ENCODE peak calls at places on chromosomes 16 and 17, in nine cellular contexts. One of them, this sample, is unnamed.
A peak's percentile ranks its signal among the peaks of the same experiment; 100 is the strongest.

GRCh38 chr16:1494711-1495110 is 1.6 kb downstream of the TELO2 start:
- DNase-seq in lower leg skin: no peak
- DNase-seq in hepatocyte: no peak
- DNase-seq in MM.1S: no peak
- DNase-seq in thoracic aorta: no peak
- DNase-seq in heart left ventricle: peak; percentile 79
- DNase-seq in astrocyte of the spinal cord: no peak
- DNase-seq in GM12865: no peak
- DNase-seq in HCT116: no peak
- DNase-seq in this sample: no peak

GRCh38 chr16:9738690-9739089 is 443.5 kb downstream of the GRIN2A start:
- DNase-seq in lower leg skin: no peak
- DNase-seq in hepatocyte: no peak
- DNase-seq in MM.1S: no peak
- DNase-seq in thoracic aorta: no peak
- DNase-seq in heart left ventricle: no peak
- DNase-seq in astrocyte of the spinal cord: no peak
- DNase-seq in GM12865: no peak
- DNase-seq in HCT116: no peak
- DNase-seq in this sample: no peak

GRCh38 chr16:867421-868385 is 67.2 kb upstream of the GNG13 start:
- DNase-seq in lower leg skin: no peak
- DNase-seq in hepatocyte: no peak
- DNase-seq in MM.1S: no peak
- DNase-seq in thoracic aorta: no peak
- DNase-seq in heart left ventricle: peak; percentile 18
- DNase-seq in astrocyte of the spinal cord: no peak
- DNase-seq in GM12865: no peak
- DNase-seq in HCT116: no peak
- DNase-seq in this sample: no peak

GRCh38 chr16:81728435-81728834 is 50.7 kb upstream of the PLCG2 start:
- DNase-seq in lower leg skin: no peak
- DNase-seq in hepatocyte: no peak
- DNase-seq in MM.1S: no peak
- DNase-seq in thoracic aorta: no peak
- DNase-seq in heart left ventricle: no peak
- DNase-seq in astrocyte of the spinal cord: no peak
- DNase-seq in GM12865: no peak
- DNase-seq in HCT116: no peak
- DNase-seq in this sample: no peak

GRCh38 chr17:83180264-83180995 is 101.0 kb downstream of the METRNL start:
- DNase-seq in lower leg skin: peak; percentile 10
- DNase-seq in hepatocyte: peak; percentile 2
- DNase-seq in MM.1S: no peak
- DNase-seq in thoracic aorta: no peak
- DNase-seq in heart left ventricle: no peak
- DNase-seq in astrocyte of the spinal cord: no peak
- DNase-seq in GM12865: no peak
- DNase-seq in HCT116: no peak
- DNase-seq in this sample: no peak

GRCh38 chr17:77373298-77374169 is 232.8 kb downstream of the SEC14L1 start:
- DNase-seq in lower leg skin: no peak
- DNase-seq in hepatocyte: peak; percentile 71
- DNase-seq in MM.1S: no peak
- DNase-seq in thoracic aorta: no peak
- DNase-seq in heart left ventricle: no peak
- DNase-seq in astrocyte of the spinal cord: no peak
- DNase-seq in GM12865: no peak
- DNase-seq in HCT116: no peak
- DNase-seq in this sample: no peak

GRCh38 chr17:82963104-82963950 is 116.1 kb upstream of the METRNL start:
- DNase-seq in lower leg skin: peak; percentile 70
- DNase-seq in hepatocyte: peak; percentile 90
- DNase-seq in MM.1S: no peak
- DNase-seq in thoracic aorta: peak; percentile 45
- DNase-seq in heart left ventricle: peak; percentile 86
- DNase-seq in astrocyte of the spinal cord: peak; percentile 78
- DNase-seq in GM12865: peak; percentile 58
- DNase-seq in HCT116: no peak
- DNase-seq in this sample: no peak

GRCh38 chr17:57989011-57989345 is 924 bp upstream of the VEZF1 start:
- DNase-seq in lower leg skin: no peak
- DNase-seq in hepatocyte: peak; percentile 68
- DNase-seq in MM.1S: peak; percentile 39
- DNase-seq in thoracic aorta: no peak
- DNase-seq in heart left ventricle: peak; percentile 64
- DNase-seq in astrocyte of the spinal cord: peak; percentile 36
- DNase-seq in GM12865: no peak
- DNase-seq in HCT116: peak; percentile 64
- DNase-seq in this sample: no peak

GRCh38 chr17:64178011-64178825 is 48.3 kb upstream of the ERN1 start:
- DNase-seq in lower leg skin: no peak
- DNase-seq in hepatocyte: peak; percentile 41
- DNase-seq in MM.1S: no peak
- DNase-seq in thoracic aorta: no peak
- DNase-seq in heart left ventricle: no peak
- DNase-seq in astrocyte of the spinal cord: no peak
- DNase-seq in GM12865: no peak
- DNase-seq in HCT116: no peak
- DNase-seq in this sample: no peak

GRCh38 chr16:69494993-69495392 is 70.6 kb downstream of the CYB5B start:
- DNase-seq in lower leg skin: no peak
- DNase-seq in hepatocyte: no peak
- DNase-seq in MM.1S: no peak
- DNase-seq in thoracic aorta: no peak
- DNase-seq in heart left ventricle: no peak
- DNase-seq in astrocyte of the spinal cord: no peak
- DNase-seq in GM12865: peak; percentile 49
- DNase-seq in HCT116: peak; percentile 44
- DNase-seq in this sample: no peak
- TF ChIP-seq CTCF in lower leg skin: no peak
- TF ChIP-seq CTCF in hepatocyte: no peak
- TF ChIP-seq CTCF in MM.1S: peak; percentile 29
- TF ChIP-seq CTCF in thoracic aorta: no peak
- TF ChIP-seq CTCF in heart left ventricle: no peak
- TF ChIP-seq CTCF in astrocyte of the spinal cord: peak; percentile 36
- TF ChIP-seq CTCF in GM12865: peak; percentile 39
- TF ChIP-seq CTCF in HCT116: peak; percentile 15
- TF ChIP-seq CTCF in this sample: no peak

GRCh38 chr17:75288784-75289121 is 480 bp downstream of the SLC25A19 start:
- DNase-seq in lower leg skin: no peak
- DNase-seq in hepatocyte: no peak
- DNase-seq in MM.1S: peak; percentile 84
- DNase-seq in thoracic aorta: no peak
- DNase-seq in heart left ventricle: no peak
- DNase-seq in astrocyte of the spinal cord: no peak
- DNase-seq in GM12865: peak; percentile 73
- DNase-seq in HCT116: no peak
- DNase-seq in this sample: no peak

GRCh38 chr17:75289122-75289831 is at the start of gene SLC25A19:
- DNase-seq in lower leg skin: peak; percentile 98
- DNase-seq in hepatocyte: peak; percentile 98
- DNase-seq in MM.1S: peak; percentile 99
- DNase-seq in thoracic aorta: peak; percentile 94
- DNase-seq in heart left ventricle: peak; percentile 99
- DNase-seq in astrocyte of the spinal cord: peak; percentile 99
- DNase-seq in GM12865: peak; percentile 100
- DNase-seq in HCT116: peak; percentile 99
- DNase-seq in this sample: peak; percentile 96

GRCh38 chr17:75288359-75288758 is 874 bp downstream of the SLC25A19 start:
- DNase-seq in lower leg skin: no peak
- DNase-seq in hepatocyte: no peak
- DNase-seq in MM.1S: no peak
- DNase-seq in thoracic aorta: no peak
- DNase-seq in heart left ventricle: no peak
- DNase-seq in astrocyte of the spinal cord: no peak
- DNase-seq in GM12865: no peak
- DNase-seq in HCT116: no peak
- DNase-seq in this sample: no peak

GRCh38 chr17:75287221-75287620 is 2.0 kb downstream of the SLC25A19 start:
- DNase-seq in lower leg skin: no peak
- DNase-seq in hepatocyte: no peak
- DNase-seq in MM.1S: no peak
- DNase-seq in thoracic aorta: no peak
- DNase-seq in heart left ventricle: no peak
- DNase-seq in astrocyte of the spinal cord: no peak
- DNase-seq in GM12865: no peak
- DNase-seq in HCT116: no peak
- DNase-seq in this sample: no peak

DNA sequence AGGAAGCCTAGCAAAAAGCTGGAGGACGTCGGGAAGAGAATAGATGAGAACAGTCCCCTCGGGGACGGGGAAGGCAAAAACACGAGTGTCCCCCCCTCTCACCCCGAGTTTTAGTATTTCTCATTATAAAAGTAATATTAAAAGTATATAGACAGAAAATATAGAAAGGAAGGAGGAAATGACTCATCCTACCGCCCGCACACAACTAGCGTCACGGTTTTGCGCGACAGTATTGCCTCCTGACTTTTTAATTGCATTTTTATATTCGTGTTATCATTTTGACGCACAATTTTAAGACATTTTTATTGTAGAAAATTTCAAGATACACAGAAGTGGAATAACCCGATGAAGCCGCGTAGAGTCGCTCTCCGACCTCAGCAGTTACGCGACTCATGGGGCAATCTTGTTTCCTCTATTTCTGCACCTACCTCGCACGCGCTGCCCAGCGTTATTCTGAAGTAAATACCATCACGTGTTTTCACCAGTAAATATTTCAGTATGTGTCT is 652 bp upstream of the SLC25A19 start:
- DNase-seq in lower leg skin: peak; percentile 55
- DNase-seq in hepatocyte: peak; percentile 62
- DNase-seq in MM.1S: peak; percentile 70
- DNase-seq in thoracic aorta: no peak
- DNase-seq in heart left ventricle: no peak
- DNase-seq in astrocyte of the spinal cord: peak; percentile 68
- DNase-seq in GM12865: peak; percentile 90
- DNase-seq in HCT116: no peak
- DNase-seq in this sample: no peak
- TF ChIP-seq CTCF in lower leg skin: no peak
- TF ChIP-seq CTCF in hepatocyte: peak; percentile 44
- TF ChIP-seq CTCF in MM.1S: peak; percentile 28
- TF ChIP-seq CTCF in thoracic aorta: no peak
- TF ChIP-seq CTCF in heart left ventricle: peak; percentile 11
- TF ChIP-seq CTCF in astrocyte of the spinal cord: no peak
- TF ChIP-seq CTCF in GM12865: peak; percentile 52
- TF ChIP-seq CTCF in HCT116: no peak
- TF ChIP-seq CTCF in this sample: peak; percentile 31

DNA sequence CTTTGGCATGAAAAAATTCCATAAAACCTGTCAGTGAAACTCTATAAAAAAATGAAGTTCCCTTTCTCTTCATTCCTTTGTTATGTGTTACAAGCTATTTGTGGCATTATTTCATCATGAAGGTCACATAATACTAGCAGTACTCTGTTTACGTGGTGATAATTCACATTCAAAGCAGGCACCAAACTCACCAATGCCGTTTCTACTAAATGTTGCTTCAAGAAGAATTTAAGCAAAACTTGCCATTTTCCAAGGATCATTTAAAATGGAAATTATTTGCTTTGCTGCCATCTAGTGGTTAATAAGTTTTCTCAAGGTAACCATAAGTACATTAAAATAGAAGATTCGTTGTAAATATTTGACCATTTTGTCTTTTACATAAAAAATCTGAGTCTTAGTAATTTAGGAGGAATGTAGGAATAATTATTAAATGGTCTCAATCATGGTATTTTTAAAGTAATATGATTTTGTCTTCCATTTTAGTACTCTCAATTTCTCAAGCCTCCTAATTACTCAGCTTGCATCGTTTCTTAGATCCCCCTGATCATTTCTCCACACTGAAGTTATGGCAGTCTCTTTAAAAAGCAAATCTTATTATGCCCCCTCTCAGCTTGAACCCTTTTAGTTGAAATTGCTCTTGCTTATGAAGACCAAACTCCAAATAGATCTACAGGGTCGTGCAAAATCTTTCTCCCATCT is 80.8 kb downstream of the OMG start:
- DNase-seq in lower leg skin: no peak
- DNase-seq in hepatocyte: peak; percentile 71
- DNase-seq in MM.1S: peak; percentile 69
- DNase-seq in thoracic aorta: no peak
- DNase-seq in heart left ventricle: no peak
- DNase-seq in astrocyte of the spinal cord: peak; percentile 82
- DNase-seq in GM12865: peak; percentile 51
- DNase-seq in HCT116: peak; percentile 19
- DNase-seq in this sample: no peak
- TF ChIP-seq CTCF in lower leg skin: no peak
- TF ChIP-seq CTCF in hepatocyte: peak; percentile 71
- TF ChIP-seq CTCF in MM.1S: peak; percentile 63
- TF ChIP-seq CTCF in thoracic aorta: peak; percentile 55
- TF ChIP-seq CTCF in heart left ventricle: peak; percentile 70
- TF ChIP-seq CTCF in astrocyte of the spinal cord: no peak
- TF ChIP-seq CTCF in GM12865: peak; percentile 13
- TF ChIP-seq CTCF in HCT116: peak; percentile 56
- TF ChIP-seq CTCF in this sample: peak; percentile 52

DNA sequence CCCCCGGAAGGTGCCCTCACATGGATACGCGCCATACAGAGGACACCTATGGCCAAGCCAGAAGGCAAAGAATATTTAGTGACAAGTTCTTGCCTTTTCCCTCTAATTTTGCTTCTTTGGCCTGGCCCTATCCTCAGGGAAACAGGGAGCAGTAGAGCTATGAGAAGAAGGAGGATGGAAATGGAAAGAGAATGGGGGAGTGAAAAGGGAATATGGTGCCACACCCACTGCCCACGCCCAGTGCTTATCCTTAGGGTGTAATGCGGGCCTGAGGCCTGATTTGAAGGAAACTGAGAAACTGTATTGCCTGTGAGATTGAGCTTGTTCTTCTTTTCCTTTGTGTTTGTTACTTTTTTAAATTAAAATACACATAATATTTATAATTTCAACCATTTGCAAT is 255.1 kb downstream of the HS3ST3A1 start:
- DNase-seq in lower leg skin: no peak
- DNase-seq in hepatocyte: no peak
- DNase-seq in MM.1S: no peak
- DNase-seq in thoracic aorta: no peak
- DNase-seq in heart left ventricle: no peak
- DNase-seq in astrocyte of the spinal cord: no peak
- DNase-seq in GM12865: no peak
- DNase-seq in HCT116: no peak
- DNase-seq in this sample: no peak
- TF ChIP-seq CTCF in lower leg skin: no peak
- TF ChIP-seq CTCF in hepatocyte: no peak
- TF ChIP-seq CTCF in MM.1S: no peak
- TF ChIP-seq CTCF in thoracic aorta: no peak
- TF ChIP-seq CTCF in heart left ventricle: no peak
- TF ChIP-seq CTCF in astrocyte of the spinal cord: no peak
- TF ChIP-seq CTCF in GM12865: no peak
- TF ChIP-seq CTCF in HCT116: no peak
- TF ChIP-seq CTCF in this sample: no peak

DNA sequence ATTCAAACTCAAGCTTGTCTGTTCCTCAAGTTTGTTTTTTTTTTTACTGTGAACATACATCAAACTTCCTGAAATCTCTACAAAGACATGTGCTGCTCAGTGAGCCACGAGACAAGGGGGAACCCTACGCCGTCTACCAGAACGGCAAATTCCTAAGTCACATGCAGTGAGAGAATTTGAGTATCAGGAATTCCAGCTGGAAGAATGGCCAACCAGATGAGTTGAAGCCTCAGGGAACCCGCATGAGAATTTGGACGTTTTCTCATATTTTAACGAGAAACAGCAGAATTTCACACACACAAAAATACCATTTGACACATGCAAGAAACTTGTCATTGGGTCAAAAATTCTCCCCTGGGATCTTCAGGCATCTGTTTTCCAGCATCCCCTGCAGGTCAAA is 414.2 kb upstream of the GOT2 start:
- DNase-seq in lower leg skin: peak; percentile 47
- DNase-seq in hepatocyte: no peak
- DNase-seq in MM.1S: no peak
- DNase-seq in thoracic aorta: no peak
- DNase-seq in heart left ventricle: no peak
- DNase-seq in astrocyte of the spinal cord: no peak
- DNase-seq in GM12865: no peak
- DNase-seq in HCT116: no peak
- DNase-seq in this sample: no peak
- TF ChIP-seq CTCF in lower leg skin: no peak
- TF ChIP-seq CTCF in hepatocyte: no peak
- TF ChIP-seq CTCF in MM.1S: no peak
- TF ChIP-seq CTCF in thoracic aorta: no peak
- TF ChIP-seq CTCF in heart left ventricle: no peak
- TF ChIP-seq CTCF in astrocyte of the spinal cord: no peak
- TF ChIP-seq CTCF in GM12865: no peak
- TF ChIP-seq CTCF in HCT116: no peak
- TF ChIP-seq CTCF in this sample: no peak

This sample was measured in LNCaP clone FGC.